ENCODE peak calls at places on chromosomes 12 and 14, in eight cellular contexts. D is tibial nerve, X is hepatocyte, C is esophagus squamous epithelium, A is aorta, E is uterus, H is MM.1S, O is sigmoid colon. R is an unnamed sample.

GRCh38 chr12:80752464-80752863 is 35.8 kb downstream of the MYF5 start:
- DNase-seq in D (no peak), X (no peak), C (no peak), A (no peak), E (no peak), H (no peak), O (no peak), R (no peak)

GRCh38 chr12:14264316-14264715 is 101.2 kb upstream of the ATF7IP start:
- DNase-seq in D (no peak), X (no peak), C (no peak), A (no peak), E (no peak), H (no peak), O (no peak), R (no peak)

GRCh38 chr14:53772936-53773335 is 183.7 kb downstream of the BMP4 start:
- DNase-seq in D (no peak), X (no peak), C (no peak), A (no peak), E (no peak), H (no peak), O (no peak), R (no peak)

GRCh38 chr14:92568621-92569479 is 55.3 kb downstream of the RIN3 start:
- DNase-seq in D (no peak), X (no peak), C (no peak), A (no peak), E (no peak), H (peak; percentile 76), O (peak; percentile 74), R (no peak)

GRCh38 chr12:3035815-3036702 is 41.1 kb upstream of the TSPAN9 start:
- DNase-seq in D (no peak), X (no peak), C (no peak), A (no peak), E (no peak), H (no peak), O (no peak), R (no peak)

GRCh38 chr14:81208489-81208888 is 12.3 kb downstream of the GTF2A1 start:
- DNase-seq in D (peak; percentile 24), X (no peak), C (no peak), A (no peak), E (no peak), H (no peak), O (no peak), R (no peak)

GRCh38 chr12:116591608-116592115 is 32.5 kb downstream of the MAP1LC3B2 start:
- DNase-seq in D (no peak), X (peak; percentile 33), C (no peak), A (no peak), E (no peak), H (no peak), O (no peak), R (no peak)

GRCh38 chr14:53444677-53445312 is 291.7 kb upstream of the DDHD1 start:
- DNase-seq in D (no peak), X (peak; percentile 19), C (no peak), A (no peak), E (no peak), H (no peak), O (no peak), R (no peak)

GRCh38 chr14:64993263-64993662 is 6.6 kb downstream of the FNTB start:
- DNase-seq in D (no peak), X (no peak), C (no peak), A (no peak), E (no peak), H (no peak), O (no peak), R (no peak)

GRCh38 chr14:51962678-51963077 is 26.7 kb upstream of the RTRAF start:
- DNase-seq in D (no peak), X (no peak), C (no peak), A (no peak), E (no peak), H (no peak), O (no peak), R (no peak)

GRCh38 chr14:80336613-80337106 is 125.4 kb upstream of the DIO2 start:
- DNase-seq in D (no peak), X (no peak), C (no peak), A (no peak), E (no peak), H (no peak), O (no peak), R (no peak)

GRCh38 chr14:36315159-36315853 is 5.1 kb downstream of the MBIP start:
- DNase-seq in D (no peak), X (no peak), C (no peak), A (no peak), E (no peak), H (no peak), O (no peak), R (no peak)

GRCh38 chr12:16844875-16845274 is 238.9 kb upstream of the LMO3 start:
- DNase-seq in D (no peak), X (no peak), C (no peak), A (no peak), E (no peak), H (no peak), O (no peak), R (no peak)

GRCh38 chr14:30521899-30522736 is 36.8 kb upstream of the G2E3 start:
- DNase-seq in D (no peak), X (peak; percentile 54), C (no peak), A (no peak), E (no peak), H (peak; percentile 61), O (no peak), R (peak; percentile 20)

GRCh38 chr14:28482644-28483043 is 283.9 kb upstream of the FOXG1 start:
- DNase-seq in D (no peak), X (no peak), C (no peak), A (no peak), E (no peak), H (no peak), O (no peak), R (no peak)

GRCh38 chr14:59189822-59190368 is 1.4 kb downstream of the DAAM1 start:
- DNase-seq in D (peak; percentile 82), X (peak; percentile 85), C (peak; percentile 30), A (peak; percentile 94), E (peak; percentile 76), H (peak; percentile 70), O (peak; percentile 95), R (peak; percentile 76)

GRCh38 chr14:59463773-59464650 is 1.2 kb downstream of the GPR135 start:
- DNase-seq in D (no peak), X (peak; percentile 50), C (no peak), A (peak; percentile 81), E (peak; percentile 48), H (no peak), O (peak; percentile 68), R (no peak)

GRCh38 chr12:12822886-12823285 is 9.7 kb downstream of the DDX47 start:
- DNase-seq in D (no peak), X (no peak), C (no peak), A (no peak), E (no peak), H (no peak), O (no peak), R (no peak)

GRCh38 chr14:76918176-76918750 is 92.1 kb downstream of the LRRC74A start:
- DNase-seq in D (peak; percentile 71), X (peak; percentile 75), C (no peak), A (peak; percentile 85), E (peak; percentile 82), H (no peak), O (peak; percentile 94), R (no peak)

GRCh38 chr12:28409892-28410291 is 219.6 kb downstream of the CCDC91 start:
- DNase-seq in D (no peak), X (no peak), C (no peak), A (no peak), E (no peak), H (no peak), O (no peak), R (no peak)

GRCh38 chr14:66043921-66044320 is 442.2 kb upstream of the CCDC196 start:
- DNase-seq in D (no peak), X (no peak), C (no peak), A (no peak), E (no peak), H (no peak), O (no peak), R (no peak)

GRCh38 chr14:69554500-69554899 is 20.2 kb downstream of the CCDC177 start:
- DNase-seq in D (no peak), X (peak; percentile 48), C (no peak), A (peak; percentile 82), E (no peak), H (no peak), O (no peak), R (no peak)
- H3K27me3 ChIP-seq in D (no peaks in the 10 kb centered on the region), X (peaks cover 5% of the 10 kb centered on the region), C (no peaks in the 10 kb centered on the region), A (no peaks in the 10 kb centered on the region), E (no peaks in the 10 kb centered on the region), H (no peaks in the 10 kb centered on the region), O (no peaks in the 10 kb centered on the region), R (no peaks in the 10 kb centered on the region)

GRCh38 chr14:98959958-98960616 is 311.9 kb downstream of the BCL11B start:
- DNase-seq in D (no peak), X (no peak), C (no peak), A (no peak), E (no peak), H (no peak), O (peak; percentile 47), R (no peak)
- H3K9me3 ChIP-seq in D (no peaks in the 10 kb centered on the region), X (no peaks in the 10 kb centered on the region), C (no peaks in the 10 kb centered on the region), A (no peaks in the 10 kb centered on the region), E (no peaks in the 10 kb centered on the region), H (no peaks in the 10 kb centered on the region), O (no peaks in the 10 kb centered on the region), R (no peaks in the 10 kb centered on the region)

GRCh38 chr12:106137456-106138278 is 1.1 kb downstream of the NUAK1 start:
- DNase-seq in D (no peak), X (no peak), C (no peak), A (no peak), E (no peak), H (no peak), O (no peak), R (no peak)
- H3K27me3 ChIP-seq in D (no peaks in the 10 kb centered on the region), X (no peaks in the 10 kb centered on the region), C (peaks cover 6% of the 10 kb centered on the region), A (no peaks in the 10 kb centered on the region), E (no peaks in the 10 kb centered on the region), H (no peaks in the 10 kb centered on the region), O (no peaks in the 10 kb centered on the region), R (peaks cover 20% of the 10 kb centered on the region)

GRCh38 chr12:95006206-95006605 is 2.7 kb upstream of the NDUFA12 start:
- DNase-seq in D (no peak), X (no peak), C (no peak), A (no peak), E (no peak), H (no peak), O (no peak), R (peak; percentile 4)

GRCh38 chr12:95003213-95003920 is at the start of gene NDUFA12:
- DNase-seq in D (peak; percentile 89), X (peak; percentile 98), C (peak; percentile 57), A (peak; percentile 98), E (peak; percentile 95), H (peak; percentile 99), O (peak; percentile 97), R (peak; percentile 92)

GRCh38 chr12:95002754-95003153 is 743 bp downstream of the NDUFA12 start:
- DNase-seq in D (no peak), X (no peak), C (no peak), A (no peak), E (no peak), H (no peak), O (no peak), R (no peak)

GRCh38 chr12:95004610-95005009 is 1.1 kb upstream of the NDUFA12 start:
- DNase-seq in D (peak; percentile 38), X (no peak), C (no peak), A (no peak), E (no peak), H (no peak), O (no peak), R (no peak)

DNA sequence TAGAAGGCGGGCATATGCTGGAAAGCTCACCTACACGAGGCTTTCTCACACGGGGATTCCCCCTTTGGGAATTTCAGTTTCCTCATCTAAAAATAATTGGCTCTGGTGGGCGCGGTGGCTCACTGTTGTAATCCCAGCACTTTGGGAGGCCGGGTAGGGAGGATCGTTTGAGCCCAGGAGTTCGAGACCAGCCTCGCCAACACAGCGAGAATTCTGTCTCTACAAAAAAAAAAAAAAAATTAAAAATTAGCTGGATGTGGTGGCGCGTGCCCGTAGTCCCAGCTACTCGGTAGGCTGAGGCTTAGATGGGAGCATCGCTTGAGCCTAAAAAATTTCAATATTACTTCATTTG is 400 bp upstream of the NDUFA12 start:
- DNase-seq in D (no peak), X (no peak), C (no peak), A (no peak), E (no peak), H (no peak), O (no peak), R (no peak)
- H3K9me3 ChIP-seq in D (no peaks in the 10 kb centered on the region), X (no peaks in the 10 kb centered on the region), C (no peaks in the 10 kb centered on the region), A (no peaks in the 10 kb centered on the region), E (no peaks in the 10 kb centered on the region), H (no peaks in the 10 kb centered on the region), O (peaks cover 4% of the 10 kb centered on the region), R (no peaks in the 10 kb centered on the region)